ENCODE peak calls at places on chromosomes 5 and 9, in nine cellular contexts. Q, G, W, S, R, V, E, B and K are unnamed samples.

GRCh38 chr5:83368835-83369234 is 102.7 kb upstream of the VCAN start:
- DNase-seq in V (no peak), G (no peak), W (no peak), S (no peak), B (no peak), Q (no peak), R (no peak), E (no peak), K (no peak)

GRCh38 chr9:6498982-6499381 is 86.0 kb downstream of the UHRF2 start:
- DNase-seq in W (no peak), R (no peak), Q (no peak), G (no peak), B (no peak), V (no peak), E (no peak), S (no peak), K (no peak)

GRCh38 chr5:137096149-137097103 is 402.7 kb downstream of the SPOCK1 start:
- DNase-seq in E (no peak), V (no peak), S (no peak), W (no peak), B (no peak), Q (no peak), G (no peak), R (no peak), K (no peak)

GRCh38 chr9:84991506-84991855 is 322.0 kb downstream of the NTRK2 start:
- DNase-seq in E (no peak), B (no peak), Q (no peak), G (no peak), V (no peak), S (no peak), W (no peak), R (no peak), K (no peak)

GRCh38 chr9:87746186-87746585 is 20.3 kb downstream of the CTSL start:
- DNase-seq in G (no peak), V (no peak), W (no peak), E (no peak), R (no peak), Q (no peak), S (no peak), B (no peak), K (no peak)

GRCh38 chr9:136544549-136545064 is 1.2 kb downstream of the NOTCH1 start:
- DNase-seq in B (peak), S (peak), V (peak), Q (no peak), W (no peak), G (no peak), R (no peak), E (no peak), K (peak)

GRCh38 chr9:125460346-125460745 is 198.7 kb downstream of the GAPVD1 start:
- DNase-seq in R (no peak), B (no peak), S (no peak), Q (no peak), E (no peak), V (no peak), G (no peak), W (no peak), K (no peak)

GRCh38 chr9:80560976-80561375 is 989.2 kb downstream of the TLE4 start:
- DNase-seq in E (no peak), S (no peak), G (no peak), W (no peak), R (no peak), B (no peak), V (no peak), Q (no peak), K (no peak)

GRCh38 chr9:131799177-131799823 is 59.4 kb upstream of the RAPGEF1 start:
- DNase-seq in E (peak), B (peak), G (no peak), S (peak), V (peak), W (no peak), Q (no peak), R (peak), K (peak)

GRCh38 chr9:137757613-137758029 is 120.0 kb upstream of the CACNA1B start:
- DNase-seq in E (no peak), G (no peak), B (no peak), R (peak), Q (peak), W (no peak), S (no peak), V (peak), K (no peak)

GRCh38 chr5:78492650-78493049 is 132.2 kb downstream of the SCAMP1 start:
- DNase-seq in Q (no peak), G (no peak), W (no peak), R (no peak), V (no peak), B (no peak), E (no peak), S (no peak), K (peak)

GRCh38 chr5:133245191-133246052 is 193.6 kb downstream of the HSPA4 start:
- DNase-seq in W (peak), V (no peak), E (peak), S (no peak), G (no peak), B (peak), Q (no peak), R (peak), K (no peak)

GRCh38 chr9:93028448-93029006 is 30.0 kb upstream of the SUSD3 start:
- DNase-seq in E (no peak), W (no peak), R (no peak), G (no peak), Q (peak), V (peak), B (no peak), S (no peak), K (no peak)

GRCh38 chr9:15430920-15431844 is 8.5 kb downstream of the SNAPC3 start:
- DNase-seq in B (no peak), V (peak), S (no peak), W (no peak), E (peak), R (no peak), G (no peak), Q (no peak), K (no peak)

GRCh38 chr9:4902135-4902475 is 83.0 kb upstream of the JAK2 start:
- DNase-seq in V (no peak), R (no peak), B (no peak), S (no peak), Q (no peak), G (no peak), E (no peak), W (no peak), K (no peak)

GRCh38 chr5:132464155-132464939 is 26.2 kb downstream of the IRF1 start:
- DNase-seq in Q (no peak), S (no peak), V (peak), W (no peak), E (no peak), B (peak), G (no peak), R (no peak), K (no peak)

GRCh38 chr9:78273761-78274160 is 23.2 kb upstream of the PSAT1 start:
- DNase-seq in R (no peak), V (no peak), Q (no peak), W (no peak), G (no peak), B (no peak), E (no peak), S (no peak), K (no peak)

GRCh38 chr5:76401801-76402250 is 1.3 kb upstream of the IQGAP2 start:
- DNase-seq in G (no peak), S (no peak), Q (peak), V (peak), E (no peak), W (no peak), B (no peak), R (no peak), K (peak)

GRCh38 chr5:173012882-173013281 is 29.3 kb downstream of the ATP6V0E1 start:
- DNase-seq in E (peak), R (no peak), V (peak), S (no peak), Q (no peak), W (no peak), B (no peak), G (no peak), K (peak)

GRCh38 chr9:1400983-1401382 is 350.8 kb downstream of the DMRT2 start:
- DNase-seq in R (no peak), Q (no peak), E (no peak), G (no peak), S (no peak), V (no peak), W (no peak), B (no peak), K (no peak)

GRCh38 chr9:133708770-133709611 is 29.2 kb downstream of the SARDH start:
- DNase-seq in Q (peak), R (no peak), S (peak), G (no peak), B (no peak), E (peak), W (no peak), V (peak), K (no peak)

GRCh38 chr5:58019614-58020013 is 440.3 kb downstream of the PLK2 start:
- DNase-seq in Q (no peak), G (peak), V (no peak), W (no peak), E (peak), R (no peak), B (peak), S (no peak), K (peak)

GRCh38 chr9:94952553-94953373 is 226.3 kb downstream of the AOPEP start:
- DNase-seq in V (no peak), E (peak), B (peak), G (peak), Q (peak), R (no peak), W (no peak), S (peak), K (no peak)

DNA sequence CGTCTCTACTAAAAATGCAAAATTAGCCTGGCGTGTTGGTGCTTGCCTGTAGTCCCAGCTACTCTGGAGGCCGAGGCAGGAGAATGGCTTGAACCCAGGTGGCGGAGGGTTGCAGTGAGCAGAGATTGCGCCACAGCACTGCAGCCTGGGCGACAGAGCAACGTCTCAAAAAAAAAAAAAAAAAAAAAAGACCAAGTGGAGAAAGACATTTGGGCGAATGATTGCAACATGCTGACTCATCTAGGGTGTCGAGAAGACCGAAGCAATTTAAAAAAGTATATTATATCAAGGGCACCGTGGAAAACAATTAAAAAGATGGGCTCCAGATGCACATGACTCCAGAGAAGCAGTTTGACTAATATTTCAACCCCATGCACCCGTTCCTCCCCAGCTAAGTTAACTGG is 9.2 kb downstream of the KLF4 start:
- DNase-seq in B (no peak), E (peak), G (peak), W (no peak), V (peak), R (no peak), S (no peak), Q (no peak), K (no peak)
- H3K4me3 ChIP-seq in B (no peak), E (no peak), G (no peak), W (no peak), V (no peak), R (no peak), S (no peak), Q (no peak), K (no peak)

GRCh38 chr9:90998573-90998972 is 197.0 kb downstream of the SYK start:
- DNase-seq in G (no peak), Q (no peak), W (no peak), S (no peak), E (no peak), B (no peak), R (no peak), V (no peak), K (no peak)

GRCh38 chr9:91001146-91001611 is 199.6 kb downstream of the SYK start:
- DNase-seq in W (no peak), B (peak), V (no peak), S (peak), G (no peak), R (peak), E (peak), Q (no peak), K (no peak)

GRCh38 chr9:90996154-90996788 is 194.7 kb downstream of the SYK start:
- DNase-seq in B (no peak), E (no peak), S (no peak), V (no peak), W (no peak), R (no peak), G (no peak), Q (no peak), K (no peak)

GRCh38 chr9:90995516-90995915 is 193.9 kb downstream of the SYK start:
- DNase-seq in W (no peak), B (no peak), R (no peak), E (no peak), V (no peak), S (no peak), Q (no peak), G (no peak), K (no peak)

GRCh38 chr9:90999425-91000397 is 198.1 kb downstream of the SYK start:
- DNase-seq in B (no peak), W (no peak), Q (no peak), S (no peak), E (no peak), R (no peak), V (no peak), G (no peak), K (no peak)
- TF ChIP-seq POLR2A in B (no peak), W (no peak), Q (no peak), S (no peak), E (no peak), R (no peak), V (no peak), G (no peak), K (no peak)

GRCh38 chr5:116626272-116626723 is 51.7 kb upstream of the SEMA6A start:
- DNase-seq in R (no peak), Q (no peak), B (peak), E (peak), G (peak), V (peak), W (no peak), S (peak), K (no peak)

GRCh38 chr5:116622375-116623075 is 47.9 kb upstream of the SEMA6A start:
- DNase-seq in E (no peak), V (no peak), Q (no peak), S (no peak), W (no peak), B (no peak), R (no peak), G (no peak), K (no peak)

GRCh38 chr5:116629168-116629567 is 54.5 kb upstream of the SEMA6A start:
- DNase-seq in R (no peak), E (no peak), S (no peak), V (no peak), Q (no peak), B (no peak), W (no peak), G (no peak), K (no peak)

GRCh38 chr5:116631147-116631546 is 56.5 kb upstream of the SEMA6A start:
- DNase-seq in V (no peak), Q (no peak), S (no peak), E (no peak), R (no peak), G (no peak), W (no peak), B (no peak), K (no peak)

DNA sequence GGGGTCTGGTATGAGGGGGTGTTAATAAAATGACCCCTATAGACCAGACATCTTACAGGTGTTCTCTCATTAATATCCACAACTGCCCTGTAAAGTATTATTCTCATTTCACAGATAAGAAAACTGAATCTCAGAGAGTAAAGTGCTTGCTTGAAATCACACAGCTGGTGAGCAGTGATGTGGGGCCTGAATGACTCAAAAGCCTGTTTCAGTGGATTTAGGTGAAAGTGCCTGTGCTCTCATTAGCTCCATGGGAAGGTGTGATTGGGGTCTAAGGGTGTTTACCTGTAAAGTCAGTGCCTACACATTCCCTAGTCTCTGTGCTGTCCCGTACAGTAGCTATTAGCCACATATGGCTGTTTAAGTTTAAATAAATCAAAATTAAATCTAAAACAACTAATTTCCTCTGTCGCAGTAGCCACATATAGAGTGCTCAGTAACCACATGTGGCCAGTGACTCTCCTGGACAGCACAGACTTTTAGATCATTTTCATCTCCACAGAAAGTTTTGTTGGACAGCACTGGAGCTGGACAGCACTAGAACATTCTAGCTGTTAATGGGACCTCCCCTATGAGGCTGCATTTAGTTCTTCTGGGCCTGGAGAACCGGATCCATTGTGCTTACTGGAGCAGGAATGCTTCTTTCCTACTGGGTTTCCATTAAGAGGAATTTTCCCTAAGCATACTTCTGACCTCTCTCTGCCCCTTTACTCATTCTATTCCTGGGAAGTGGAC is 52.5 kb upstream of the SEMA6A start:
- DNase-seq in Q (peak), G (no peak), B (no peak), E (no peak), W (no peak), V (no peak), S (no peak), R (no peak), K (no peak)
- H3K27ac ChIP-seq in Q (no peak), G (peak), B (no peak), E (peak), W (no peak), V (no peak), S (peak), R (no peak), K (peak)

DNA sequence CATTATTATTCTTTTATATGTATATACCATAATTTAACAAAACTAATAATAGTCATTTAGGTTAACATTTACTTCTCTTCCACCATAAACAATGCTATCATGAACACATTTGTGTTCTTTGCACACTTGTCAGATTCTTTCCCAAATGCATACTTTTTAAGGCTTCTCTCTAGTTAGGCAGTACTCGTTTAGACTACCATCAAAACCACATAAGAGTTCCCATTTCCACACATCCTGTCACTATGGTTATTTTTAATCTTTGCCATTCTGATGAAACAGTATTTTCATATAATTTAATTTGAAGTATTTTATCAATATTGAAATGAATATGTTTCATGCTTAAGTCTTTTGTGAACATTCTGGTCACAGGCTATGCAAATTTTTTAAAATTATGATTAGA is 15.1 kb downstream of the DROSHA start:
- DNase-seq in Q (no peak), E (no peak), V (no peak), S (no peak), R (no peak), B (no peak), G (no peak), W (no peak), K (no peak)
- H3K4me3 ChIP-seq in Q (no peak), E (no peak), V (no peak), S (no peak), R (no peak), B (no peak), G (no peak), W (no peak), K (no peak)